ENCODE peak calls at places on chromosomes 13 and 19, in ten cellular contexts. T is amygdala; L is HCT116; N is aorta; Y is Calu3; Z is effector memory CD8-positive, alpha-beta T cell; D is M059J; Q is NCI-H460; G is astrocyte of the hippocampus; F is RWPE1. V is an unnamed sample.

GRCh38 chr19:51417107-51417806 is at the start of gene SIGLEC10:
- DNase-seq in F (no peak), Z (no peak), D (peak; percentile 35), N (peak; percentile 84), Y (no peak), T (no peak), Q (no peak), L (no peak), G (no peak), V (no peak)

GRCh38 chr13:29504691-29505090 is 90.8 kb downstream of the SLC7A1 start:
- DNase-seq in Q (no peak), G (no peak), D (no peak), T (no peak), N (no peak), F (no peak), Z (no peak), L (no peak), Y (no peak), V (no peak)

GRCh38 chr13:97028441-97029299 is 34.4 kb upstream of the OXGR1 start:
- DNase-seq in Z (peak; percentile 36), T (no peak), G (peak; percentile 70), N (peak; percentile 60), L (peak; percentile 42), D (peak; percentile 54), Y (peak; percentile 47), F (peak; percentile 58), Q (peak; percentile 32), V (peak; percentile 41)

GRCh38 chr13:83281666-83282065 is 600.6 kb downstream of the SLITRK1 start:
- DNase-seq in Q (no peak), N (no peak), L (no peak), F (no peak), Z (no peak), T (no peak), Y (no peak), D (no peak), G (no peak), V (no peak)

GRCh38 chr13:36924001-36924400 is 4.0 kb upstream of the SMAD9 start:
- DNase-seq in T (no peak), Z (no peak), D (no peak), L (no peak), Q (no peak), Y (no peak), N (no peak), F (no peak), G (no peak), V (no peak)

GRCh38 chr19:51808333-51808986 is 13.5 kb downstream of the FPR3 start:
- DNase-seq in Y (no peak), D (peak; percentile 69), Q (no peak), Z (no peak), T (no peak), L (no peak), G (no peak), F (peak; percentile 28), N (no peak), V (peak; percentile 68)

GRCh38 chr13:30196025-30196424 is 111.3 kb downstream of the KATNAL1 start:
- DNase-seq in Y (no peak), T (no peak), D (peak; percentile 42), Z (no peak), Q (no peak), F (no peak), G (peak; percentile 54), N (no peak), L (peak; percentile 8), V (no peak)

GRCh38 chr19:5953034-5953589 is 24.8 kb downstream of the RANBP3 start:
- DNase-seq in N (no peak), D (peak; percentile 61), Z (no peak), T (no peak), Y (no peak), G (no peak), L (no peak), Q (no peak), F (no peak), V (no peak)

GRCh38 chr13:109667754-109668360 is 118.5 kb downstream of the IRS2 start:
- DNase-seq in D (no peak), T (no peak), F (no peak), N (no peak), L (no peak), Z (no peak), Q (no peak), G (peak; percentile 29), Y (no peak), V (no peak)

GRCh38 chr13:20825476-20825875 is 51.7 kb upstream of the EEF1AKMT1 start:
- DNase-seq in Z (no peak), N (no peak), F (no peak), D (peak; percentile 69), Q (no peak), Y (no peak), G (peak; percentile 76), T (no peak), L (no peak), V (no peak)

GRCh38 chr19:47778954-47779351 is 450 bp downstream of the SELENOW start:
- DNase-seq in D (peak; percentile 16), Z (no peak), Q (no peak), T (no peak), F (no peak), N (no peak), L (no peak), Y (peak; percentile 39), G (peak; percentile 39), V (peak; percentile 15)

GRCh38 chr13:29887030-29887557 is 36.7 kb upstream of the UBL3 start:
- DNase-seq in T (no peak), G (no peak), L (no peak), Z (no peak), F (no peak), Y (no peak), D (no peak), Q (no peak), N (no peak), V (no peak)

GRCh38 chr19:17626456-17626855 is 61.7 kb downstream of the UNC13A start:
- DNase-seq in F (no peak), G (no peak), L (no peak), Z (no peak), D (no peak), Y (no peak), N (no peak), Q (no peak), T (no peak), V (no peak)

GRCh38 chr19:50481351-50482149 is 4.9 kb upstream of the GARIN5A start:
- DNase-seq in T (no peak), Q (no peak), Y (no peak), F (no peak), D (no peak), N (peak; percentile 33), G (no peak), L (no peak), Z (no peak), V (no peak)

GRCh38 chr19:46739290-46739771 is 6.5 kb upstream of the FKRP start:
- DNase-seq in T (no peak), G (no peak), D (no peak), Y (no peak), Q (no peak), F (no peak), N (peak; percentile 60), L (no peak), Z (no peak), V (no peak)

GRCh38 chr13:44583126-44583525 is 7.0 kb upstream of the TSC22D1 start:
- DNase-seq in T (no peak), Y (no peak), N (no peak), D (no peak), L (no peak), F (no peak), Z (no peak), G (peak; percentile 27), Q (no peak), V (no peak)

GRCh38 chr13:45833663-45834062 is 17.9 kb downstream of the SIAH3 start:
- DNase-seq in T (no peak), Y (peak; percentile 55), N (no peak), Z (no peak), L (peak; percentile 13), Q (no peak), F (peak; percentile 66), G (peak; percentile 89), D (peak; percentile 88), V (peak; percentile 65)

GRCh38 chr13:109454167-109454917 is 332.0 kb downstream of the IRS2 start:
- DNase-seq in N (peak; percentile 50), Y (no peak), Q (no peak), T (no peak), D (peak; percentile 43), F (no peak), G (peak; percentile 2), Z (no peak), L (no peak), V (no peak)

GRCh38 chr19:38912600-38913514 is 871 bp upstream of the CCER2 start:
- DNase-seq in Q (no peak), D (no peak), N (no peak), Z (no peak), T (no peak), F (no peak), L (no peak), G (no peak), Y (no peak), V (no peak)

GRCh38 chr19:33071887-33072286 is 7.2 kb upstream of the RHPN2 start:
- DNase-seq in Z (no peak), Y (no peak), Q (no peak), F (no peak), L (no peak), D (peak; percentile 25), T (no peak), G (no peak), N (no peak), V (peak; percentile 37)

GRCh38 chr19:56831279-56831678 is 9.2 kb downstream of the PEG3 start:
- DNase-seq in L (no peak), N (no peak), Q (no peak), F (no peak), G (no peak), D (no peak), Z (no peak), T (no peak), Y (no peak), V (no peak)

V was measured in mammary epithelial cell.